ENCODE peak calls at places on chromosomes 11 and 22, in five cellular contexts. P is neural progenitor cell; B is activated naive CD4-positive, alpha-beta T cell treated with anti-CD3 and anti-CD28 coated beads, Interleukin-2, amount 50 U/mL, for 16 hours; G is astrocyte of the spinal cord; Y is activated T-cell treated with anti-CD3 and anti-CD28 coated beads for 4 hours. F is an unnamed sample.

GRCh38 chr11:8721740-8722139 is 39.1 kb downstream of the RPL27A start:
- DNase-seq in P (peak; percentile 21), B (no peak), Y (no peak), G (no peak), F (no peak)

GRCh38 chr11:129866328-129866727 is 29.1 kb downstream of the NFRKB start:
- DNase-seq in Y (no peak), B (no peak), P (peak; percentile 43), G (no peak), F (no peak)

GRCh38 chr22:46061124-46061410 is 84.1 kb upstream of the WNT7B start:
- DNase-seq in P (no peak), B (no peak), G (no peak), Y (no peak), F (no peak)

GRCh38 chr11:78742430-78742829 is 167.8 kb upstream of the NARS2 start:
- DNase-seq in Y (no peak), B (no peak), P (no peak), G (peak; percentile 35), F (no peak)

GRCh38 chr11:69912161-69912910 is 93.1 kb upstream of the FGF3 start:
- DNase-seq in Y (no peak), G (no peak), P (no peak), B (peak; percentile 5), F (no peak)

GRCh38 chr11:35583126-35583525 is 35.1 kb upstream of the FJX1 start:
- DNase-seq in G (peak; percentile 78), Y (no peak), P (no peak), B (no peak), F (no peak)

GRCh38 chr22:42937164-42937854 is 77.6 kb downstream of the PACSIN2 start:
- DNase-seq in Y (no peak), G (peak; percentile 84), P (no peak), B (peak; percentile 18), F (peak; percentile 60)

GRCh38 chr11:103110406-103110805 is 1.2 kb downstream of the DYNC2H1 start:
- DNase-seq in G (peak; percentile 49), Y (no peak), P (no peak), B (no peak), F (no peak)

GRCh38 chr11:116122697-116123472 is 618.7 kb upstream of the CADM1 start:
- DNase-seq in G (no peak), B (no peak), P (no peak), Y (no peak), F (no peak)

GRCh38 chr11:118899706-118900360 is 16.1 kb downstream of the CXCR5 start:
- DNase-seq in Y (no peak), G (no peak), P (no peak), B (no peak), F (no peak)

GRCh38 chr11:1608363-1608762 is at the start of gene KRTAP5-3:
- DNase-seq in B (no peak), P (no peak), Y (no peak), G (no peak), F (no peak)

GRCh38 chr11:86955674-86956522 is 703 bp upstream of the FZD4 start:
- DNase-seq in P (peak; percentile 93), G (peak; percentile 77), Y (no peak), B (peak; percentile 16), F (peak; percentile 80)

GRCh38 chr11:72144807-72145565 is 9.5 kb downstream of the FOLR3 start:
- DNase-seq in P (no peak), Y (no peak), G (peak; percentile 36), B (no peak), F (no peak)

GRCh38 chr22:33796494-33796893 is 123.8 kb downstream of the LARGE1 start:
- DNase-seq in P (no peak), Y (no peak), B (no peak), G (no peak), F (no peak)

GRCh38 chr11:83480251-83480650 is 194.1 kb upstream of the CCDC90B start:
- DNase-seq in B (no peak), P (no peak), G (no peak), Y (no peak), F (no peak)

GRCh38 chr11:76282786-76283185 is 76.5 kb upstream of the WNT11 start:
- DNase-seq in Y (no peak), G (no peak), P (no peak), B (no peak), F (no peak)

GRCh38 chr11:12290477-12290922 is 86.9 kb upstream of the PARVA start:
- DNase-seq in G (no peak), Y (no peak), P (no peak), B (no peak), F (no peak)

GRCh38 chr11:122599434-122599833 is 56.1 kb upstream of the UBASH3B start:
- DNase-seq in G (no peak), Y (no peak), B (no peak), P (no peak), F (no peak)

GRCh38 chr11:43933608-43934358 is 8.7 kb upstream of the C11orf96 start:
- DNase-seq in Y (no peak), G (peak; percentile 55), B (no peak), P (peak; percentile 37), F (no peak)

GRCh38 chr22:35231585-35232084 is 25.7 kb upstream of the HMGXB4 start:
- DNase-seq in B (peak; percentile 72), G (peak; percentile 65), Y (peak; percentile 57), P (peak; percentile 83), F (peak; percentile 76)

GRCh38 chr11:28289444-28289843 is 181.3 kb downstream of the METTL15 start:
- DNase-seq in Y (no peak), G (peak; percentile 28), B (no peak), P (peak; percentile 4), F (no peak)

GRCh38 chr11:70796601-70797000 is 398.3 kb downstream of the CTTN start:
- DNase-seq in P (peak; percentile 16), Y (no peak), B (no peak), G (no peak), F (peak; percentile 24)

GRCh38 chr22:47392054-47392347 is 629.6 kb downstream of the TBC1D22A start:
- DNase-seq in B (no peak), P (no peak), G (no peak), Y (no peak), F (no peak)

GRCh38 chr11:67400251-67400941 is 1.3 kb downstream of the PPP1CA start:
- DNase-seq in Y (no peak), B (no peak), P (no peak), G (no peak), F (no peak)

GRCh38 chr22:27877501-27877900 is 41.6 kb downstream of the PITPNB start:
- DNase-seq in P (no peak), G (no peak), Y (no peak), B (no peak), F (no peak)